ENCODE peak calls at places on chromosomes 2 and 18, in ten cellular contexts. L is adrenal gland; B is ovary; E is uterus; I is Peyer's patch; G is cardiac muscle cell; H is psoas muscle; S is prostate gland; K is CD4-positive, alpha-beta T cell; A is esophagus muscularis mucosa. W is an unnamed sample.

GRCh38 chr2:140975237-140975636 is 1155.6 kb downstream of the LRP1B start:
- DNase-seq in B (no peak), I (no peak), G (peak; percentile 65), E (no peak), H (no peak), K (no peak), A (no peak), L (no peak), S (no peak), W (no peak)

GRCh38 chr2:232336241-232336736 is 42.3 kb upstream of the ALPP start:
- DNase-seq in I (no peak), G (no peak), K (peak; percentile 28), E (peak; percentile 6), B (peak; percentile 12), A (no peak), S (no peak), H (no peak), L (peak; percentile 10), W (no peak)

GRCh38 chr18:71630686-71631085 is 913.5 kb downstream of the CBLN2 start:
- DNase-seq in B (no peak), A (no peak), S (no peak), K (no peak), I (no peak), L (no peak), H (no peak), E (no peak), G (peak; percentile 0), W (no peak)

GRCh38 chr2:200695178-200695930 is 109.5 kb downstream of the AOX1 start:
- DNase-seq in H (peak; percentile 25), L (no peak), E (no peak), I (no peak), B (no peak), K (no peak), S (no peak), A (peak; percentile 86), G (peak; percentile 13), W (no peak)

GRCh38 chr2:136136921-136137320 is 19.0 kb upstream of the CXCR4 start:
- DNase-seq in L (no peak), G (no peak), B (no peak), H (no peak), K (no peak), I (no peak), E (no peak), A (no peak), S (no peak), W (no peak)

GRCh38 chr2:241929551-241930490 is 60.3 kb downstream of the RTP5 start:
- DNase-seq in A (no peak), G (no peak), H (no peak), E (peak; percentile 17), L (no peak), B (no peak), I (no peak), S (no peak), K (no peak), W (no peak)

GRCh38 chr2:64525323-64525625 is 1.1 kb downstream of the AFTPH start:
- DNase-seq in A (no peak), H (no peak), E (no peak), G (peak; percentile 11), B (no peak), S (no peak), I (peak; percentile 22), K (no peak), L (no peak), W (peak; percentile 26)

GRCh38 chr2:201358684-201359083 is 1.5 kb upstream of the FLACC1 start:
- DNase-seq in I (no peak), K (no peak), S (no peak), H (no peak), B (no peak), L (peak; percentile 50), E (no peak), A (no peak), G (peak; percentile 63), W (peak; percentile 77)

GRCh38 chr2:128187032-128187654 is 96.1 kb downstream of the UGGT1 start:
- DNase-seq in L (no peak), B (no peak), E (no peak), A (no peak), I (no peak), S (no peak), G (peak; percentile 87), H (peak; percentile 27), K (no peak), W (no peak)

GRCh38 chr2:55142518-55142917 is 89.6 kb downstream of the CLHC1 start:
- DNase-seq in I (no peak), K (no peak), B (no peak), L (no peak), H (no peak), G (no peak), S (no peak), E (no peak), A (no peak), W (no peak)

GRCh38 chr2:191150451-191151314 is at the start of gene STAT4:
- DNase-seq in H (no peak), G (peak; percentile 66), L (peak; percentile 23), I (peak; percentile 82), K (peak; percentile 65), B (peak; percentile 20), E (peak; percentile 24), S (peak; percentile 16), A (no peak), W (no peak)

GRCh38 chr2:62675062-62675461 is 30.5 kb upstream of the EHBP1 start:
- DNase-seq in K (no peak), H (no peak), E (no peak), L (no peak), G (no peak), S (no peak), A (peak; percentile 72), B (no peak), I (no peak), W (no peak)

GRCh38 chr2:86274265-86274917 is 63.0 kb downstream of the REEP1 start:
- DNase-seq in S (no peak), L (peak; percentile 27), G (peak; percentile 17), I (no peak), K (no peak), H (no peak), B (no peak), A (peak; percentile 60), E (no peak), W (peak; percentile 71)

GRCh38 chr2:138779451-138780440 is at the start of gene NXPH2:
- DNase-seq in I (no peak), L (no peak), B (no peak), E (no peak), H (no peak), K (no peak), S (no peak), A (no peak), G (peak; percentile 9), W (no peak)

GRCh38 chr2:66507673-66508127 is 72.8 kb downstream of the MEIS1 start:
- DNase-seq in L (no peak), S (peak; percentile 32), K (no peak), A (no peak), E (no peak), H (no peak), G (no peak), I (no peak), B (no peak), W (no peak)

GRCh38 chr2:40734797-40735196 is 282.9 kb upstream of the SLC8A1 start:
- DNase-seq in K (no peak), E (no peak), A (no peak), G (peak; percentile 6), I (no peak), L (no peak), S (no peak), H (no peak), B (no peak), W (no peak)

GRCh38 chr2:9974344-9974743 is 22.9 kb downstream of the GRHL1 start:
- DNase-seq in H (no peak), K (no peak), G (no peak), B (no peak), I (no peak), S (no peak), E (no peak), L (no peak), A (no peak), W (no peak)
- H3K27ac ChIP-seq in H (no peak overlapping the region), K (no peak overlapping the region), G (peak overlapping the region; percentile 80), B (no peak overlapping the region), I (no peak overlapping the region), S (no peak overlapping the region), E (no peak overlapping the region), L (no peak overlapping the region), A (peak overlapping the region; percentile 82), W (no peak overlapping the region)

GRCh38 chr2:88165604-88166003 is 4.5 kb upstream of the THNSL2 start:
- DNase-seq in H (no peak), S (no peak), B (no peak), L (no peak), A (no peak), G (no peak), E (no peak), K (no peak), I (no peak), W (no peak)

GRCh38 chr2:88159481-88159880 is 10.7 kb upstream of the THNSL2 start:
- DNase-seq in A (no peak), I (no peak), B (no peak), K (no peak), E (no peak), L (no peak), H (no peak), S (no peak), G (no peak), W (no peak)

GRCh38 chr2:88159955-88160415 is 10.2 kb upstream of the THNSL2 start:
- DNase-seq in I (peak; percentile 63), E (peak; percentile 38), A (no peak), S (peak; percentile 43), K (peak; percentile 49), L (peak; percentile 51), H (no peak), G (peak; percentile 82), B (peak; percentile 51), W (peak; percentile 64)

DNA sequence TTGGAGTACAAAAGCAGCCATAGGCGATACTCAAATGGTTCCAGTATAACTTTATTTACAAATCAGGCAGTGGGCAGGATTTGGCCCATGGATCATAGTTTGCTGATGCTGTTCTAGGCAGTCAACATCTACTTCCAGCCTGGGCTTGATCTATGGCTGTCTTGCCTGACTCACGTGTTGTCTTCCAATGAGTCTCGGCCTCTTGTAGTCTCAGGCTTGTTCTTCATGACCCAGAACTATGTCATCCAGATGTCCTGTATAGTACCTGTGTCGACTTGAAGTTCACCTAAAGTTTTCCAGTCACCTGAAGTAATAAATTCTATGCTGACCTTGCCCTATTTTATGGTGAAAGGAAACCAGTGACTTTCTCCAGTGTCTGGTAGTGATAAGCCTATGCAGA is 8.7 kb upstream of the THNSL2 start:
- DNase-seq in S (no peak), A (no peak), K (no peak), I (no peak), H (no peak), B (no peak), E (no peak), L (no peak), G (no peak), W (no peak)
- TF ChIP-seq CTCF in S (no peak), A (no peak), K (no peak), I (no peak), H (no peak), B (no peak), E (no peak), L (no peak), G (no peak), W (no peak)

GRCh38 chr18:58024139-58024538 is 19.9 kb upstream of the NEDD4L start:
- DNase-seq in L (no peak), H (no peak), B (no peak), G (no peak), S (no peak), A (no peak), K (no peak), E (no peak), I (no peak), W (no peak)
- H3K27ac ChIP-seq in L (no peak overlapping the region), H (no peak overlapping the region), B (no peak overlapping the region), G (no peak overlapping the region), S (no peak overlapping the region), A (no peak overlapping the region), K (no peak overlapping the region), E (no peak overlapping the region), I (no peak overlapping the region), W (no peak overlapping the region)

GRCh38 chr2:226873051-226873620 is 37.3 kb downstream of the RHBDD1 start:
- DNase-seq in A (no peak), G (peak; percentile 20), B (no peak), L (no peak), S (no peak), I (no peak), H (no peak), K (no peak), E (no peak), W (no peak)
- TF ChIP-seq CTCF in A (no peak), G (no peak), B (no peak), L (no peak), S (no peak), I (no peak), H (no peak), K (no peak), E (no peak), W (no peak)